ENCODE peak calls at places on chromosomes 12 and 14, in nine cellular contexts. I is Calu3, J is anterior cingulate cortex, L is fibroblast of the conjunctiva, P is adipocyte, X is HT1080, H is GM12864, A is NCI-H345, Y is epithelial cell of esophagus. V is an unnamed sample.
A peak's percentile ranks its signal among the peaks of the same experiment; 100 is the strongest.

GRCh38 chr12:77968021-77968420 is 137.3 kb downstream of the NAV3 start:
- DNase-seq in A (no peak), P (no peak), X (no peak), I (no peak), L (no peak), Y (no peak), H (no peak), J (no peak), V (no peak)

GRCh38 chr14:95915326-95915725 is 38.7 kb downstream of the TUNAR start:
- DNase-seq in Y (no peak), A (no peak), I (no peak), H (no peak), J (no peak), X (no peak), P (no peak), L (no peak), V (peak; percentile 78)

GRCh38 chr12:52209321-52209720 is 17.5 kb upstream of the KRT80 start:
- DNase-seq in A (peak; percentile 28), H (no peak), X (no peak), J (no peak), I (no peak), P (no peak), L (no peak), Y (peak; percentile 82), V (no peak)

GRCh38 chr14:96105089-96105920 is 66.1 kb downstream of the C14orf132 start:
- DNase-seq in I (no peak), J (no peak), X (no peak), L (no peak), H (no peak), A (no peak), P (no peak), Y (no peak), V (no peak)

GRCh38 chr12:2084553-2085296 is 31.9 kb downstream of the CACNA1C start:
- DNase-seq in I (no peak), A (peak; percentile 72), Y (no peak), X (no peak), H (no peak), J (no peak), L (peak; percentile 42), P (peak; percentile 91), V (no peak)

GRCh38 chr12:76337583-76337982 is 10.6 kb downstream of the BBS10 start:
- DNase-seq in I (no peak), J (no peak), H (no peak), A (no peak), L (no peak), Y (no peak), P (peak; percentile 55), X (peak; percentile 37), V (no peak)

GRCh38 chr12:3336606-3337311 is 154.2 kb upstream of the PRMT8 start:
- DNase-seq in I (no peak), P (no peak), Y (peak; percentile 67), X (peak; percentile 55), L (no peak), J (peak; percentile 45), A (peak; percentile 63), H (no peak), V (peak; percentile 12)

GRCh38 chr12:118355838-118356237 is 16.9 kb downstream of the TAOK3 start:
- DNase-seq in A (no peak), Y (no peak), X (no peak), I (no peak), L (no peak), H (no peak), P (no peak), J (no peak), V (peak; percentile 67)

GRCh38 chr14:74712499-74713394 is at the start of the genes AREL1 and FCF1:
- DNase-seq in P (peak; percentile 98), X (peak; percentile 81), I (peak; percentile 80), A (no peak), J (no peak), L (peak; percentile 63), H (peak; percentile 61), Y (peak; percentile 92), V (peak; percentile 84)

V was measured in renal cortical epithelial cell.